ENCODE peak calls at places on chromosomes 12 and 14, in nine cellular contexts. J is A549, T is transverse colon, V is spleen, P is IMR-90, E is body of pancreas, G is gastrocnemius medialis, Q is Peyer's patch, L is heart left ventricle. X is an unnamed sample.

GRCh38 chr12:93684716-93685115 is 7.5 kb downstream of the CRADD start:
- DNase-seq in G (no peak), L (no peak), J (no peak), E (no peak), V (no peak), Q (no peak), T (no peak), P (no peak), X (no peak)

GRCh38 chr12:91144053-91144452 is 32.8 kb upstream of the LUM start:
- DNase-seq in J (no peak), E (no peak), Q (no peak), L (no peak), V (no peak), T (no peak), P (peak; percentile 60), G (no peak), X (no peak)

GRCh38 chr12:115847398-115847797 is 430.1 kb downstream of the MED13L start:
- DNase-seq in T (no peak), P (no peak), E (no peak), G (no peak), J (no peak), L (no peak), Q (no peak), V (no peak), X (no peak)

GRCh38 chr14:91957876-91958313 is 10.4 kb upstream of the FBLN5 start:
- DNase-seq in L (no peak), T (no peak), J (no peak), V (no peak), Q (no peak), P (no peak), G (no peak), E (no peak), X (no peak)

GRCh38 chr14:76089575-76089974 is 62.1 kb upstream of the GPATCH2L start:
- DNase-seq in T (no peak), Q (no peak), V (no peak), J (no peak), L (no peak), G (no peak), E (no peak), P (no peak), X (no peak)

GRCh38 chr12:2244013-2244861 is 191.4 kb downstream of the CACNA1C start:
- DNase-seq in J (no peak), E (no peak), P (peak; percentile 97), T (peak; percentile 34), V (no peak), L (peak; percentile 77), G (no peak), Q (no peak), X (peak; percentile 74)

GRCh38 chr14:78970677-78971076 is 800.5 kb downstream of the NRXN3 start:
- DNase-seq in T (no peak), V (no peak), E (no peak), J (no peak), G (no peak), P (no peak), Q (no peak), L (no peak), X (no peak)

GRCh38 chr12:40692617-40693502 is 621 bp downstream of the CNTN1 start:
- DNase-seq in V (peak; percentile 63), G (no peak), J (peak; percentile 65), E (peak; percentile 66), P (no peak), T (no peak), Q (no peak), L (no peak), X (peak; percentile 15)

GRCh38 chr14:24340606-24341005 is 815 bp upstream of the RIPK3 start:
- DNase-seq in P (no peak), V (no peak), L (no peak), G (no peak), Q (no peak), T (no peak), E (no peak), J (no peak), X (no peak)

GRCh38 chr14:100223332-100224171 is 15.4 kb upstream of the YY1 start:
- DNase-seq in E (no peak), G (no peak), T (no peak), P (peak; percentile 41), L (no peak), V (peak; percentile 15), Q (no peak), J (no peak), X (no peak)

DNA sequence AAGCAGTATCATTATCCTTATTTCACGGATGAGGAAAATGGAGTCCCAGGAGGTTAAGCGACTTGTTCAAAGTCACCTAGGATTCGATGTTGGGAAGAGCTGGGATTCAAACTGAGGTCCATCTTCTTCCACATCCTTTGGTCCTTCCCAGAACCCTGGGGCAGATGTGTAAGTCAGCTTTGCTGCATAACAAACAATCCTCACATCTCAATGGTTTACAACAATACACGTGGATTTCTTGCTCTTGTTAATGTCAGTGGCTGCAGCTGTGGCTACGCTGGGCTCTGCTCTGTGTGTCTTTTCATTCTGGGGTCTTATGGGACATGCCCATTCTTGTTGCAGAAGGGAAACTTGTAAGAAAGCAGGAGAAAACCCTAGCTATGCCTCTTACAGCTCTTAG is 26.3 kb upstream of the PPP1CC start:
- DNase-seq in G (no peak), L (no peak), E (no peak), V (no peak), T (no peak), Q (no peak), P (no peak), J (no peak), X (no peak)
- H3K4me3 ChIP-seq in G (no peak overlapping the region), L (no peak overlapping the region), E (no peak overlapping the region), V (no peak overlapping the region), T (no peak overlapping the region), Q (no peak overlapping the region), P (no peak overlapping the region), J (no peak overlapping the region), X (no peak overlapping the region)

DNA sequence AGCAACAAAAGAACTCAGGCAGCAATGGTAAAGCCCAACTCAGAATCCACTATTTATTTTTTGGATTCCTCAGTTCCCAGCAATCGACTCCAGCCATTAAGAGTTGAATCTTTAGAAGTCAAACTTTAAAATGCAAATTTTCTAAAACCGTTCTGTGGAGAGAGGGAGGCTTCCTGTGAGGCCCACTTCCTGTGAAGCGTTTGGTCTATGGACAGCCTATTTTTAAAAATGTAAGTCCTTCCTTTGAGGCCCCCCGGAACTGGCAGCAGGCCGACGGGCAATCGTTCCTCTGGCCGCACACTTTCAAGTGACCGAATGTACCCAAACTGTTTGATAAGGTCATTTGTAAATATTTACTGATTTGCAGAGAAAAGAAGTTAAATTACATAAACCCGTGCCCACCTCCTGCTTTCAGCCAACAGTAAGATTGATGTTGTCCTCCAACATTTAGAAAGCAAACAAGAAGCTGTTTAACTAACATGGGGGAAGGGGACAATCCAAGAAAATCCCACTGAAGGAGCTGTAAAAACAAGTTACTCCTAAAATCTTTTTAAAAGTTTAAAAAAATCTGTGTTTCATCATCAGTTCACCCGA is 65.6 kb downstream of the FOXN3 start:
- DNase-seq in G (no peak), P (peak; percentile 42), E (peak; percentile 47), Q (no peak), V (no peak), L (no peak), J (peak; percentile 29), T (peak; percentile 35), X (peak; percentile 34)
- TF ChIP-seq POLR2A in G (no peak), P (no peak), E (no peak), Q (no peak), V (no peak), L (no peak), J (no peak), T (no peak), X (no peak)

DNA sequence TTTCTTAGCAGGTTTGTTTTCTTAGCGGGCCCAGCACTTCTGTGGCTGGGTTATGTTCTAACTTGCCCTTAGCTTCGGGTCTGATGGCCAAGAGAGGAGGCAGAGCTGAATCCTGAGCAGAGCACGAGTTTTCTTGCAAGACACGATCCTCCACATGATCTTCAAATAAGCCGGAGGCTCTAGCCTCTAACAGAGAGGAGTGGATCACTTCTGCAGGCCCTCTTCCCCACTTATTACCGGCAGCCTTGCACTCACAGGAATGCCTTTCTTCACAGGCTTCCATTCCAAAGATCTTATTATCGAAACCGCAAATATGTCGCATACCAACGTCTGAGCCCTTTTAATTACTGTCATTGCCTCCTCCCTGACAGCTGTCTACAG is 79.5 kb downstream of the SINHCAF start:
- DNase-seq in G (no peak), J (no peak), P (no peak), E (no peak), L (no peak), T (no peak), Q (no peak), V (no peak), X (no peak)
- H3K4me3 ChIP-seq in G (no peak overlapping the region), J (no peak overlapping the region), P (no peak overlapping the region), E (no peak overlapping the region), L (no peak overlapping the region), T (no peak overlapping the region), Q (no peak overlapping the region), V (no peak overlapping the region), X (no peak overlapping the region)

GRCh38 chr12:112929715-112930114 is 8.6 kb upstream of the OAS3 start:
- DNase-seq in V (no peak), G (no peak), E (no peak), Q (no peak), T (no peak), J (no peak), P (no peak), L (no peak), X (no peak)

GRCh38 chr12:112928978-112929377 is 9.3 kb upstream of the OAS3 start:
- DNase-seq in P (no peak), V (no peak), G (no peak), T (no peak), J (no peak), E (no peak), Q (no peak), L (no peak), X (no peak)

GRCh38 chr12:112927475-112927874 is 10.8 kb upstream of the OAS3 start:
- DNase-seq in P (no peak), V (no peak), E (no peak), Q (no peak), G (no peak), T (no peak), J (no peak), L (no peak), X (no peak)

GRCh38 chr12:112930350-112930749 is 7.9 kb upstream of the OAS3 start:
- DNase-seq in J (no peak), V (no peak), Q (no peak), T (no peak), G (no peak), E (no peak), L (no peak), P (no peak), X (no peak)

DNA sequence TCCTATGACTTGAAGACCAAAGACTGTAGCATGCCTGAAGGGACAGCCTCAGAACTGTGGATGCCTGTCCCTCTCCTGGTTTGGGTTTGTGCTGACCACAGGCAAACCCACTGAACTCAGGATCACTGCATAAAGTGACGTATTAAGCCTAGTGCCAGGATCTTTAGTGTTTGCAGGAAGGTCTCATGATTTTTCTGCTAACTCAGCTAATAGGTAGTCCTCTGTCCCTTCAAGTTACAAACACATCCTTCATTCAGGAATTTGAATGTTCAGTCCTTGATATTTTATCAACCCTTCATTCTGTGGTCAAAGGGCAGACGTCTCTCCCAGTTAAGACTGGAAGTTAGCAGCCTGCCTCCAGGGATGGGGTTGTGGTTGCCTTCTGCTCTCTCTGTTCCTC is 10.3 kb upstream of the OAS3 start:
- DNase-seq in G (no peak), J (no peak), E (no peak), T (no peak), L (no peak), P (no peak), Q (no peak), V (no peak), X (no peak)
- TF ChIP-seq POLR2A in G (no peak), J (no peak), E (no peak), T (no peak), L (no peak), P (no peak), Q (no peak), V (no peak), X (no peak)

GRCh38 chr12:6560501-6561205 is 4.8 kb upstream of the IFFO1 start:
- DNase-seq in G (no peak), P (no peak), L (no peak), Q (no peak), J (no peak), E (no peak), T (no peak), V (peak; percentile 54), X (no peak)
- H3K4me3 ChIP-seq in G (no peak overlapping the region), P (no peak overlapping the region), L (no peak overlapping the region), Q (no peak overlapping the region), J (no peak overlapping the region), E (no peak overlapping the region), T (no peak overlapping the region), V (no peak overlapping the region), X (no peak overlapping the region)